ENCODE peak calls at places on chromosomes 4 and X, in five cellular contexts. One of them, this sample, is unnamed.

GRCh38 chr4:29304595-29304994 is 1415.6 kb upstream of the PCDH7 start:
- DNase-seq in anterior cingulate cortex: no peak
- DNase-seq in NCI-H524: no peak
- DNase-seq in Kasumi-1: no peak
- DNase-seq in upper lobe of right lung: no peak
- DNase-seq in this sample: no peak

GRCh38 chrX:151633157-151633556 is 62.1 kb upstream of the PRRG3 start:
- DNase-seq in anterior cingulate cortex: no peak
- DNase-seq in NCI-H524: peak; percentile 22
- DNase-seq in Kasumi-1: no peak
- DNase-seq in upper lobe of right lung: no peak
- DNase-seq in this sample: no peak

GRCh38 chrX:110428144-110428543 is 69.5 kb downstream of the RTL9 start:
- DNase-seq in anterior cingulate cortex: no peak
- DNase-seq in NCI-H524: no peak
- DNase-seq in Kasumi-1: no peak
- DNase-seq in upper lobe of right lung: no peak
- DNase-seq in this sample: no peak

GRCh38 chr4:13268165-13268564 is 216.0 kb downstream of the RAB28 start:
- DNase-seq in anterior cingulate cortex: no peak
- DNase-seq in NCI-H524: no peak
- DNase-seq in Kasumi-1: no peak
- DNase-seq in upper lobe of right lung: no peak
- DNase-seq in this sample: no peak

GRCh38 chr4:1027916-1028240 is 16.5 kb downstream of the FGFRL1 start:
- DNase-seq in anterior cingulate cortex: no peak
- DNase-seq in NCI-H524: no peak
- DNase-seq in Kasumi-1: no peak
- DNase-seq in upper lobe of right lung: no peak
- DNase-seq in this sample: no peak

GRCh38 chr4:106238819-106239420 is 77.1 kb downstream of the TBCK start:
- DNase-seq in anterior cingulate cortex: no peak
- DNase-seq in NCI-H524: peak; percentile 17
- DNase-seq in Kasumi-1: peak; percentile 60
- DNase-seq in upper lobe of right lung: no peak
- DNase-seq in this sample: peak; percentile 70

GRCh38 chrX:41734530-41734929 is 10.5 kb downstream of the GPR82 start:
- DNase-seq in anterior cingulate cortex: no peak
- DNase-seq in NCI-H524: peak; percentile 39
- DNase-seq in Kasumi-1: peak; percentile 26
- DNase-seq in upper lobe of right lung: no peak
- DNase-seq in this sample: no peak

GRCh38 chr4:66048861-66049260 is 378.6 kb upstream of the EPHA5 start:
- DNase-seq in anterior cingulate cortex: no peak
- DNase-seq in NCI-H524: peak; percentile 39
- DNase-seq in Kasumi-1: no peak
- DNase-seq in upper lobe of right lung: no peak
- DNase-seq in this sample: no peak

GRCh38 chr4:37241646-37242045 is 2.9 kb upstream of the NWD2 start:
- DNase-seq in anterior cingulate cortex: no peak
- DNase-seq in NCI-H524: no peak
- DNase-seq in Kasumi-1: no peak
- DNase-seq in upper lobe of right lung: no peak
- DNase-seq in this sample: no peak

GRCh38 chrX:72620550-72621145 is 48.0 kb upstream of the HDAC8 start:
- DNase-seq in anterior cingulate cortex: no peak
- DNase-seq in NCI-H524: no peak
- DNase-seq in Kasumi-1: no peak
- DNase-seq in upper lobe of right lung: no peak
- DNase-seq in this sample: peak; percentile 76

GRCh38 chrX:38341442-38341841 is 11.0 kb upstream of the OTC start:
- DNase-seq in anterior cingulate cortex: no peak
- DNase-seq in NCI-H524: no peak
- DNase-seq in Kasumi-1: no peak
- DNase-seq in upper lobe of right lung: no peak
- DNase-seq in this sample: no peak

This sample was measured in small intestine.